ENCODE peak calls at places on chromosome 17, in four cellular contexts. E is pancreas, T is neural progenitor cell, O is lower lobe of right lung. C is an unnamed sample.

GRCh38 chr17:72151565-72152391 is 31.0 kb downstream of the SOX9 start:
- DNase-seq in E (peak; percentile 45), O (no peak), T (peak; percentile 58), C (no peak)

GRCh38 chr17:70535986-70536385 is 366.7 kb downstream of the KCNJ2 start:
- DNase-seq in E (no peak), O (no peak), T (no peak), C (no peak)

GRCh38 chr17:77141846-77142449 is 1.2 kb downstream of the SEC14L1 start:
- DNase-seq in E (no peak), O (no peak), T (no peak), C (no peak)

GRCh38 chr17:8462564-8462963 is 26.9 kb downstream of the NDEL1 start:
- DNase-seq in E (no peak), O (no peak), T (no peak), C (no peak)

GRCh38 chr17:11369570-11369969 is 128.6 kb downstream of the SHISA6 start:
- DNase-seq in O (no peak), E (no peak), T (no peak), C (no peak)

GRCh38 chr17:16991349-16992009 is 19.6 kb upstream of the TNFRSF13B start:
- DNase-seq in E (peak; percentile 67), O (peak; percentile 92), T (peak; percentile 83), C (peak; percentile 52)

GRCh38 chr17:64149196-64149595 is 19.3 kb upstream of the ERN1 start:
- DNase-seq in E (no peak), T (no peak), O (no peak), C (no peak)

GRCh38 chr17:11701906-11702305 is 103.6 kb downstream of the DNAH9 start:
- DNase-seq in O (no peak), E (no peak), T (no peak), C (no peak)

GRCh38 chr17:60622961-60623360 is 23.0 kb downstream of the PPM1D start:
- DNase-seq in T (no peak), E (no peak), O (no peak), C (no peak)

DNA sequence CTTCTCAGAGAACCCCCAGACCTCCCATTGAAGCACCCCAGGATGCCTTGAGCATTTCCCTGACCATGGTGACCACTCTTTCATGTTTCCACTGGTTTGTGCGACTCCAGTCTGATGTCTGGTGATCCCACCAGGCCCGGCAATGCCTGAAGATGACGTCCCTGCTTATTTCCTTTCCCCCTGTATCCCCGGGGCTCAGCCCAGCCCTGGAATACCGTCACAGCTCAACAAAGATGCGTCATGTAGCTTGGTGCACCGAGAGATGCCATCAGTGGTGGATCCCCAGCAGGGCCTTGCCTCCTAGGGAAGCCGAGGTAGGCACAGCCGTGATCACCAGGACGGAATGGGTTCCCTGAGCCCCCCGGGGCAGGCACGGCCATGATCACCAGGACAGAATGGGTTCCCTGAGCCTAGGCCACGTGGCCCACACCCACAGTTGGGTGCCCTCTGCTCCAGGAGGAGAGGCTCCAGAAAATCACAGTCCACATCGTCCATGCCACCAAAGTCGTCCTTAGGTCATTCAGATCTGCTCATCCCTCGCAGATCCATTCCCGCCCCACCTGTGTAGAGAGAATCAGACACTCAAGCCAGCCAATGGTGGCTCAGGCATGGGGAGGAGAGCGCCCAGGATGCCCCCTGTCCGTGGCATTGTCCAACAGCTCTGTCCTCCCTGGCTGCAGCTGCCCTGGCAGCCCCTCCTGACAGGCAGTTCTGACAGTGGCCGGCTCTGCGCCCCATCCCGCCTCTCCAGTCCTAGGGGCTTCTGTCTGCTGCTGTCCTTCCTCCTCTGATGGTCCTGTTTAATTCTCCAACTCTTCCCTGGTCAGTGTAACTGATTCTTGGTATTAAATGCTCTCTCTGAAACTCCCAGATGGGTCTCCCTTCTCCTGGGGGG is 261.1 kb downstream of the RBFOX3 start:
- DNase-seq in T (no peak), E (no peak), O (no peak), C (no peak)
- H3K4me1 ChIP-seq in T (no peaks in the 10 kb centered on the region), E (no peaks in the 10 kb centered on the region), O (no peaks in the 10 kb centered on the region), C (no peaks in the 10 kb centered on the region)

GRCh38 chr17:41868568-41868967 is 3.3 kb upstream of the KLHL11 start:
- DNase-seq in O (no peak), T (no peak), E (no peak), C (no peak)
- H3K36me3 ChIP-seq in O (peaks cover 66% of the 10 kb centered on the region), T (no peaks in the 10 kb centered on the region), E (peaks cover 4% of the 10 kb centered on the region), C (peaks cover 38% of the 10 kb centered on the region)

GRCh38 chr17:40315678-40316570 is 6.9 kb downstream of the RARA start:
- DNase-seq in E (no peak), O (no peak), T (no peak), C (no peak)

GRCh38 chr17:40313660-40314556 is 4.9 kb downstream of the RARA start:
- DNase-seq in T (no peak), O (no peak), E (no peak), C (no peak)

GRCh38 chr17:40314557-40314953 is 5.6 kb downstream of the RARA start:
- DNase-seq in E (peak; percentile 84), T (no peak), O (peak; percentile 97), C (no peak)

GRCh38 chr17:40316571-40317344 is 7.8 kb downstream of the RARA start:
- DNase-seq in T (peak; percentile 85), O (peak; percentile 77), E (peak; percentile 63), C (no peak)

DNA sequence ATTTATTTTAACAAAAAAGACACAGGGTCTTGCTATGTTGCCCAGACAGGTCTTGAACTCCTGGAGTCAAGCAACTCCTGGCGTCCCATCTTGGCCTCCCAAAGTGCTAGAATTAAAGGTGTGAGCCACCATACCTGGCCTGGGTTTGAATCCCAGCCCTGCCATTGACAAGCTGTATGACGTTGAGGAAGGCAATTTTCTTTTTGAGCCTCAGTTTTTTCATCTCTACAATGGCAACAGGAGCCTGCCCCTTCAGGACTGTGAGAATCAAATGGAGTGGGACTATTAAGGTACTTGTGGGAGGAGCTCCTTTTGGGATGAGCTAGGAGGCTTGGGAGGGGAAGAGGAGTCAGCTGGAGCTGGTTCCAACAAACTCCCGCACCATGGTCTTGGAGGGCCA is 6.2 kb downstream of the RARA start:
- DNase-seq in O (no peak), T (no peak), E (no peak), C (no peak)
- H3K4me1 ChIP-seq in O (peaks cover 90% of the 10 kb centered on the region), T (peaks cover 44% of the 10 kb centered on the region), E (peaks cover 14% of the 10 kb centered on the region), C (peaks cover 8% of the 10 kb centered on the region)

DNA sequence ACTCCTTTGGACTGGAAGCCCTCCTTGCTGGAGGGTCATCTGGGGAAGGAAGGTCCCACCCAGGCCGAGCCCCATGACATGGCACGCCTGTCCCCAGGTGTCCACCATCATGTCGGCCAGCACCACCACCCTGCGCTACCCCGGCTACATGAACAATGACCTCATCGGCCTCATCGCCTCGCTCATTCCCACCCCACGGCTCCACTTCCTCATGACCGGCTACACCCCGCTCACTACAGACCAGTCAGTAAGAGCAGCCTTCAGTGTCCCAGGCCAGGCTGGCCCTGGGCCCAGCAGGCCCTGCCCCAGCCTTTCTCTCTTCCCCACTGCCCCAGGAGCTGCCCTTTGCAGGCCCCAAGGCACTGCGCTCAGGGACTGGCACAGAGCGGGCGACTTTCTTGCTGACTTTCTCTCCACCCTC is 6.5 kb downstream of the TUBG2 start:
- DNase-seq in T (no peak), O (no peak), E (no peak), C (no peak)
- H3K36me3 ChIP-seq in T (no peaks in the 10 kb centered on the region), O (peaks cover 55% of the 10 kb centered on the region), E (no peaks in the 10 kb centered on the region), C (peaks cover 9% of the 10 kb centered on the region)

DNA sequence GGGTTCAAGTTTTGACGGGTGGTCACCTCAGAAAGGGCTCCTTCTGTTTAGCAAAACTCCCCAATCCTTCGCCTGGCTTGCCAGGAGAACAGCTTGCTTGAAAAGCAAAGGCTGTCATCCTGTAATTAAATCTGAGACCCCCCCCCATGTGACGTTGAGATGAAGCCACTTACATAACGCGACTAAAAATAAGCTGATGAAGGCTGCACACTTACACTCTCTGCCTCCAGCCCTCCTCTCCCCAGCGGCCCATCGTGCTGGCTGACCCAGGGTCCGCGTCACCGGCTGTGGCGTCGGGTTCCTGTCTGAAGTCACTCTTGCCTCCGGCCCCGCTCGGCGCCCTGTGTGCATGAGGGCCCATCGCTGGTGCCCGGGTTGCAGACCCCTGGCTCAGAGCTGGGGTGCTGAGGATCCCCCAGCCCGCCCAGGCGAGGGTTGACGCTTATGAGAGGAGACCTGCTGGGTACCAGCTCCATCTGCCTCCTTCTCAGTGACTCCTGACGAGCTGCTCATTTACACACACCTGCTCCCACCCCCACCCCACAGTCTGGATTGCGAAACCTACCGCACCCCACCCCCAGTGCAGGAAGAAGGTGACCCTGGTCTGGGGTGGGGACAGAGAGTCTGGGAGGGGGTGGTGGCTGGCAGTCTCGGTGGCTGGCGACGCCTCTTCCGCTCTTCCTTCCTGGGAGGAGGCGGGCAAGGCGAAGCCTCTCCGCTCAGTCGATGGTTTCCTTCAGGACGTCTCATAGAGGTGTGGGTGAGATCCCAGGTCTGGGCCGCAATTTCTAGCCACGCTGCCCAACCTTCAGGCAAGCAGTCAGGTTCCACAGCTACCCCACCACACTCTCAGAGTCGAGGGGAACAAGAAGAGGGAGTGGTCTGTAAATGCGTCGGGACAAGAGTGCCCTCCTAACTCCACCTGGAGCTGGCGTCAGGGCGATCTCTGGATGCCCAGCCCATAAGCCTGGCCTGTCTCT is 3.1 kb upstream of the BAIAP2 start:
- DNase-seq in E (no peak), T (no peak), O (peak; percentile 75), C (no peak)
- H3K4me1 ChIP-seq in E (peaks cover 4% of the 10 kb centered on the region), T (peaks cover 16% of the 10 kb centered on the region), O (peaks cover 67% of the 10 kb centered on the region), C (peaks cover 4% of the 10 kb centered on the region)

DNA sequence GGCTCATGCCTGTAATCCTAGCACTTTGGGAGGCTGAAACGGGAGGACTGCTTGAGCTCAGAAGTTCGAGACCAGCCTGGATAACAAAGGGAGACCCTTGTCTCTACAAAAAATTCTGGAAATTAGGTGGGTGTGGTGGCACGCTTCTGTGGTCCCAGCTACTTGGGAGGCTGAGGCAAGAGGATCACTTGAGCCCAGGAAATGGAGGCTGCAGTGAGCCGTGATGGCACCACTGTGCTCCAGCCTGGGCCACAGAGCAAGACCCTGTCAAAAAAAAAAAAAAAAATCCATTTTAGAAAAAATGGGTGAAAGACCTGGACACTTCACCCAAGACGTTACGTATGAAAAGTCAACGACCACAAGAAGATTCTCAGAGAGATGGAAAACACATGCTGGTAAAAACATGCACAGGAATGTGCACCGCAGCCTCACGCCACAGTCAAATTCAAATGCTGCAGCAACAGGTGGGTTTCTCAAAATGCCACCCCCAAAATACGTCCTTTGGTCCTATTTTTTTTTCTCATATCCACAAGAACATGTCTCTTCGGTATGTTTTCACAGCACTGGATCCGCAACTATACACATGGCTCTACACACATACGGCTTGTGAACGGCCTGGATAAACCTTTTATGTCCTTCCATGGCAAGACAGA is 17.1 kb downstream of the CSNK1D start:
- DNase-seq in T (no peak), E (no peak), O (no peak), C (no peak)
- H3K36me3 ChIP-seq in T (peaks cover 19% of the 10 kb centered on the region), E (peaks cover 9% of the 10 kb centered on the region), O (peaks cover 81% of the 10 kb centered on the region), C (peaks cover 46% of the 10 kb centered on the region)

DNA sequence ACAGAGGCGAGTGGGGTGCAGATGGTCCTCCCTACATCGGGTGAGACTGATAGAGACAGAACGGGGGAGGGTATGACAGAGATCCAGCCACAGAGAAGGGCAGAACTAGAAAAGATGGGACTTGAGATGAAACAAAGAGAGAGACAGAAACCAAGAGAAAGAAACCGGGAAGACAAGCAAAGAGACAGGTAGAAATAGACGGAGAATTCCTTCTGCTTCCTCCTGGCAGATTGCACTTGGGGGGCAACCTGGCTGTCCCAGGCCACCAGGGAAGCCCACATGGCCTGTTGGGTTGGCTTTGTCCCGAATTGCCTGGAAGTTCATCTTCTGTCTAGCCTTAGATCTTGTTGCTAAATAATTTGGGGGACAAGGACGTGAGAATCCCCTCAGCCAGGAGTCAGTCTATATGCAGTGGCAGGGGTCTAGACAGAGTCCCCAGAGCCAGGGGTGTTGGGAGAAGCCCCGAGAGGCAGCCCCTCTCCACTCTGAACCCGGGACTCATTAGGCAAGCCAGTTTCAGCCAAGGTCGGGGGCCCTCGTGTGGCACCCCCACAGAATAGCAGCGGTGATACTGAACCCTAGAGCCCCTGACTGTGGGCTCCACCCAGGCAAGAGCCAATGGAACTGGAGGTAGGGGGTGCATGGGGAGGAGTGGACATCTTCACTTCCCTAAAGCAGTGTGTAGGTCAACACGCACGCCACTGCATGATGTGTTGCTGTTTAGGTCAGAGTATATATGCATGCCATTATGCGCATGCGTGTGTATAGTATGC is 626 bp upstream of the TSPOAP1 start:
- DNase-seq in E (no peak), O (peak; percentile 78), T (peak; percentile 46), C (no peak)
- H3K4me1 ChIP-seq in E (no peaks in the 10 kb centered on the region), O (peaks cover 25% of the 10 kb centered on the region), T (peaks cover 30% of the 10 kb centered on the region), C (peaks cover 19% of the 10 kb centered on the region)